ENCODE peak calls at places on chromosomes 6 and 20, in four cellular contexts. One of them, this sample, is unnamed.

GRCh38 chr6:144931172-144932035 is 646.3 kb downstream of the UTRN start:
- DNase-seq in body of pancreas: peak; percentile 71
- DNase-seq in RWPE2: no peak
- DNase-seq in transverse colon: peak; percentile 11
- DNase-seq in this sample: peak; percentile 54

GRCh38 chr6:98824163-98824906 is 10.0 kb upstream of the POU3F2 start:
- DNase-seq in body of pancreas: no peak
- DNase-seq in RWPE2: no peak
- DNase-seq in transverse colon: no peak
- DNase-seq in this sample: peak; percentile 28

GRCh38 chr20:31587545-31588389 is 17.3 kb upstream of the ID1 start:
- DNase-seq in transverse colon: peak; percentile 69
- DNase-seq in body of pancreas: peak; percentile 49
- DNase-seq in RWPE2: no peak
- DNase-seq in this sample: no peak

GRCh38 chr20:48771542-48771941 is 56.3 kb downstream of the PREX1 start:
- DNase-seq in transverse colon: no peak
- DNase-seq in body of pancreas: no peak
- DNase-seq in RWPE2: no peak
- DNase-seq in this sample: no peak

GRCh38 chr6:39339557-39340555 is 17.4 kb upstream of the KCNK16 start:
- DNase-seq in body of pancreas: peak; percentile 85
- DNase-seq in transverse colon: no peak
- DNase-seq in RWPE2: no peak
- DNase-seq in this sample: peak; percentile 70

GRCh38 chr6:130019796-130020105 is 1.4 kb downstream of the L3MBTL3 start:
- DNase-seq in transverse colon: no peak
- DNase-seq in body of pancreas: no peak
- DNase-seq in RWPE2: no peak
- DNase-seq in this sample: no peak

GRCh38 chr6:21914121-21914973 is 320.8 kb downstream of the SOX4 start:
- DNase-seq in RWPE2: no peak
- DNase-seq in transverse colon: peak; percentile 55
- DNase-seq in body of pancreas: peak; percentile 89
- DNase-seq in this sample: no peak

GRCh38 chr6:118705799-118706481 is 54.5 kb upstream of the CEP85L start:
- DNase-seq in transverse colon: peak; percentile 13
- DNase-seq in body of pancreas: no peak
- DNase-seq in RWPE2: no peak
- DNase-seq in this sample: no peak

GRCh38 chr20:55540486-55540885 is 464.8 kb downstream of the CBLN4 start:
- DNase-seq in RWPE2: no peak
- DNase-seq in body of pancreas: no peak
- DNase-seq in transverse colon: no peak
- DNase-seq in this sample: no peak

GRCh38 chr6:33410711-33411631 is at the start of gene PHF1:
- DNase-seq in RWPE2: no peak
- DNase-seq in body of pancreas: peak; percentile 81
- DNase-seq in transverse colon: peak; percentile 84
- DNase-seq in this sample: peak; percentile 88

GRCh38 chr6:150720774-150721233 is 121.1 kb downstream of the PLEKHG1 start:
- DNase-seq in transverse colon: no peak
- DNase-seq in RWPE2: no peak
- DNase-seq in body of pancreas: no peak
- DNase-seq in this sample: no peak

GRCh38 chr6:72623808-72624207 is 1.9 kb downstream of the KCNQ5 start:
- DNase-seq in RWPE2: no peak
- DNase-seq in body of pancreas: no peak
- DNase-seq in transverse colon: no peak
- DNase-seq in this sample: no peak

GRCh38 chr6:154874684-154875594 is 120.2 kb upstream of the TIAM2 start:
- DNase-seq in transverse colon: no peak
- DNase-seq in body of pancreas: no peak
- DNase-seq in RWPE2: no peak
- DNase-seq in this sample: no peak

GRCh38 chr6:147867827-147868226 is 359.3 kb downstream of the SAMD5 start:
- DNase-seq in body of pancreas: no peak
- DNase-seq in RWPE2: no peak
- DNase-seq in transverse colon: no peak
- DNase-seq in this sample: no peak

GRCh38 chr6:154276810-154277577 is 79.6 kb downstream of the IPCEF1 start:
- DNase-seq in transverse colon: no peak
- DNase-seq in body of pancreas: no peak
- DNase-seq in RWPE2: no peak
- DNase-seq in this sample: no peak

GRCh38 chr6:33727932-33728331 is 16.4 kb upstream of the UQCC2 start:
- DNase-seq in transverse colon: no peak
- DNase-seq in body of pancreas: peak; percentile 94
- DNase-seq in RWPE2: no peak
- DNase-seq in this sample: no peak

GRCh38 chr20:59141818-59142581 is 21.6 kb upstream of the ZNF831 start:
- DNase-seq in body of pancreas: no peak
- DNase-seq in RWPE2: peak; percentile 70
- DNase-seq in transverse colon: no peak
- DNase-seq in this sample: no peak

GRCh38 chr6:43428112-43428570 is 800 bp downstream of the ABCC10 start:
- DNase-seq in body of pancreas: no peak
- DNase-seq in RWPE2: no peak
- DNase-seq in transverse colon: no peak
- DNase-seq in this sample: no peak

GRCh38 chr20:5353624-5354496 is 37.1 kb upstream of the PROKR2 start:
- DNase-seq in transverse colon: no peak
- DNase-seq in RWPE2: no peak
- DNase-seq in body of pancreas: no peak
- DNase-seq in this sample: no peak

GRCh38 chr20:1897965-1898464 is 2.8 kb downstream of the SIRPA start:
- DNase-seq in RWPE2: no peak
- DNase-seq in transverse colon: peak; percentile 47
- DNase-seq in body of pancreas: no peak
- DNase-seq in this sample: no peak

GRCh38 chr6:158769696-158770446 is 49.3 kb downstream of the EZR start:
- DNase-seq in transverse colon: no peak
- DNase-seq in body of pancreas: no peak
- DNase-seq in RWPE2: no peak
- DNase-seq in this sample: no peak

GRCh38 chr6:136628996-136629395 is 78.8 kb upstream of the MAP7 start:
- DNase-seq in transverse colon: no peak
- DNase-seq in body of pancreas: no peak
- DNase-seq in RWPE2: no peak
- DNase-seq in this sample: no peak

GRCh38 chr6:151483968-151484367 is 9.8 kb upstream of the CCDC170 start:
- DNase-seq in RWPE2: no peak
- DNase-seq in transverse colon: no peak
- DNase-seq in body of pancreas: no peak
- DNase-seq in this sample: no peak

GRCh38 chr6:71602385-71602949 is 283.9 kb upstream of the RIMS1 start:
- DNase-seq in transverse colon: no peak
- DNase-seq in RWPE2: no peak
- DNase-seq in body of pancreas: no peak
- DNase-seq in this sample: no peak

GRCh38 chr20:20317195-20318113 is 50.5 kb upstream of the INSM1 start:
- DNase-seq in body of pancreas: no peak
- DNase-seq in transverse colon: peak; percentile 18
- DNase-seq in RWPE2: no peak
- DNase-seq in this sample: peak; percentile 52

GRCh38 chr20:41440882-41441281 is 74.3 kb upstream of the EMILIN3 start:
- DNase-seq in body of pancreas: no peak
- DNase-seq in RWPE2: no peak
- DNase-seq in transverse colon: no peak
- DNase-seq in this sample: no peak

GRCh38 chr20:1855113-1855512 is 40.1 kb upstream of the SIRPA start:
- DNase-seq in body of pancreas: no peak
- DNase-seq in transverse colon: no peak
- DNase-seq in RWPE2: no peak
- DNase-seq in this sample: no peak

GRCh38 chr6:4478098-4478497 is 298.1 kb upstream of the CDYL start:
- DNase-seq in RWPE2: no peak
- DNase-seq in transverse colon: no peak
- DNase-seq in body of pancreas: no peak
- DNase-seq in this sample: no peak

GRCh38 chr6:169199625-169200335 is 53.9 kb downstream of the THBS2 start:
- DNase-seq in RWPE2: no peak
- DNase-seq in transverse colon: no peak
- DNase-seq in body of pancreas: no peak
- DNase-seq in this sample: no peak

GRCh38 chr6:31901415-31901952 is 402 bp downstream of the ZBTB12 start:
- DNase-seq in RWPE2: no peak
- DNase-seq in transverse colon: peak; percentile 68
- DNase-seq in body of pancreas: peak; percentile 70
- DNase-seq in this sample: peak; percentile 78

GRCh38 chr6:113763883-113764282 is 93.3 kb upstream of the MARCKS start:
- DNase-seq in body of pancreas: no peak
- DNase-seq in transverse colon: no peak
- DNase-seq in RWPE2: peak; percentile 73
- DNase-seq in this sample: no peak

DNA sequence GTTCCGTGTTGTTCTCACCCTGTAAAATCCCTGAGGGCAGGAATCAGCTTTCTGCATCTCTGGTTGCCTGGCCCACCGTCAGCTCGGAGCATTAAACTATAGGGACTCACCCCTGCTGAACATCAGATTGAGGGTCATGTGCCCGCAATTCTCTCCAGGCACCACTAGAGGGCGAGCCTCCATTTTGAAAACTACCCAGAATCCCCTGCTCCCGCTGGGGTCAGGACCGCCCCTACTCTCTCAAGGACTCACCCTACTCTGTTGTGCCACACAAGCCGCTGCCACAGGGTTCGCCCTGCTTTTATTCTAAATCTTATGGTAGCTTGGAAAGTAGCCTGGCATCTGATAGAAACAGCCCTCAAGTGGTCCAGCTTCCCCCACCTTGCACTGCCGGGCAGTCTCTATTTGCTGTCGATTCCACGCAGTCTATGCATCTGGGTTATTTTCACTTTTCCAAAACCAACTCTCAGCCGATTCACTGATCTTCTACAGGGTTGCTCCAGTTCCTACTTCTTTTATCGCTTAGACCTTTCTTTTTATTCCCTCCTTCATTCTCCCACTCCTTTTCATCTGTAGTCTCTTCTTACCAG is 244.1 kb upstream of the QKI start:
- DNase-seq in body of pancreas: no peak
- DNase-seq in RWPE2: no peak
- DNase-seq in transverse colon: no peak
- DNase-seq in this sample: peak; percentile 29
- TF ChIP-seq CTCF in body of pancreas: peak; percentile 23
- TF ChIP-seq CTCF in RWPE2: peak; percentile 62
- TF ChIP-seq CTCF in transverse colon: peak; percentile 30
- TF ChIP-seq CTCF in this sample: peak; percentile 73

GRCh38 chr20:3755269-3755668 is 12.3 kb downstream of the ADISSP start:
- DNase-seq in RWPE2: no peak
- DNase-seq in transverse colon: no peak
- DNase-seq in body of pancreas: no peak
- DNase-seq in this sample: no peak
- H3K27ac ChIP-seq in RWPE2: no peak overlapping the region
- H3K27ac ChIP-seq in transverse colon: no peak overlapping the region
- H3K27ac ChIP-seq in body of pancreas: no peak overlapping the region
- H3K27ac ChIP-seq in this sample: no peak overlapping the region

DNA sequence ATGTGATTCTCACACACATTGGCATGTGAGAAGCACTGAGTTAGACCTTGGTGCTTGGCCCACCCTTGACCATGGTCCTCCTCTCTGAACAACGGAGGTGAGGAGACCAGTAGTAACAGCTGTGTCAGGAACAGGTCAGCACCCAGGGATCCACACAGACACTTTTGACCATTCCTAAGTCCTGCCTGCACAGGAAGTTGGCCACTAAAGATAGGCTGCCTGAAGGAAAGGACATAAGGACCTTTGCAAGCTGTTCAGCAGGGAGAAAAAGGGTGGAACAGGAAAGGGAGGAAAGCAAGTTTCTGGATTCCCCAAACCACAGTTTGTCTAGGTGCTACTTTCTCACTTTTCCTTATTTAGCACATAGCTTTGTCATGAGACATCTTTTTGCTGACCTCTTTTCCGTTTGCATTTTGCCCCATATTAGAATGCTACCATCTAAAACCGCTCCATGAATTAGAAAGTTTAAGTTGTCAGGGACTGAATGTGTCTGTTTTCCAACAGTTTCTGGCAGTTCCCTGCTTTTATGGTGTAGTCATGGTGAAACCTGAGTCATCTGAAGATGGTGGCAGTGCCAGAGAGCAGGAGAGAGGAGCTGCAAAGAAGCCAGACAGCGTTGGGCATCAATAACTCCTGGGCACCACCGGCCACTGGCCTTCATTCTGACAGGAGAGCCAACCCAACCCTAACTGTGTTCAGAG is 1.1 kb upstream of the CD109 start:
- DNase-seq in transverse colon: no peak
- DNase-seq in RWPE2: no peak
- DNase-seq in body of pancreas: no peak
- DNase-seq in this sample: no peak
- H3K4me3 ChIP-seq in transverse colon: no peak overlapping the region
- H3K4me3 ChIP-seq in RWPE2: peak overlapping the region; percentile 54
- H3K4me3 ChIP-seq in body of pancreas: no peak overlapping the region
- H3K4me3 ChIP-seq in this sample: no peak overlapping the region

GRCh38 chr20:38432292-38432691 is 2.8 kb downstream of the SNHG17 start:
- DNase-seq in transverse colon: no peak
- DNase-seq in body of pancreas: no peak
- DNase-seq in RWPE2: no peak
- DNase-seq in this sample: no peak

GRCh38 chr20:38435555-38435939 is 419 bp upstream of the SNHG17 start:
- DNase-seq in transverse colon: no peak
- DNase-seq in body of pancreas: no peak
- DNase-seq in RWPE2: no peak
- DNase-seq in this sample: no peak

GRCh38 chr20:38434310-38434741 is 802 bp downstream of the SNHG17 start:
- DNase-seq in RWPE2: no peak
- DNase-seq in body of pancreas: peak; percentile 26
- DNase-seq in transverse colon: no peak
- DNase-seq in this sample: peak; percentile 14

GRCh38 chr20:38433304-38433972 is 1.7 kb downstream of the SNHG17 start:
- DNase-seq in RWPE2: no peak
- DNase-seq in body of pancreas: no peak
- DNase-seq in transverse colon: no peak
- DNase-seq in this sample: no peak

DNA sequence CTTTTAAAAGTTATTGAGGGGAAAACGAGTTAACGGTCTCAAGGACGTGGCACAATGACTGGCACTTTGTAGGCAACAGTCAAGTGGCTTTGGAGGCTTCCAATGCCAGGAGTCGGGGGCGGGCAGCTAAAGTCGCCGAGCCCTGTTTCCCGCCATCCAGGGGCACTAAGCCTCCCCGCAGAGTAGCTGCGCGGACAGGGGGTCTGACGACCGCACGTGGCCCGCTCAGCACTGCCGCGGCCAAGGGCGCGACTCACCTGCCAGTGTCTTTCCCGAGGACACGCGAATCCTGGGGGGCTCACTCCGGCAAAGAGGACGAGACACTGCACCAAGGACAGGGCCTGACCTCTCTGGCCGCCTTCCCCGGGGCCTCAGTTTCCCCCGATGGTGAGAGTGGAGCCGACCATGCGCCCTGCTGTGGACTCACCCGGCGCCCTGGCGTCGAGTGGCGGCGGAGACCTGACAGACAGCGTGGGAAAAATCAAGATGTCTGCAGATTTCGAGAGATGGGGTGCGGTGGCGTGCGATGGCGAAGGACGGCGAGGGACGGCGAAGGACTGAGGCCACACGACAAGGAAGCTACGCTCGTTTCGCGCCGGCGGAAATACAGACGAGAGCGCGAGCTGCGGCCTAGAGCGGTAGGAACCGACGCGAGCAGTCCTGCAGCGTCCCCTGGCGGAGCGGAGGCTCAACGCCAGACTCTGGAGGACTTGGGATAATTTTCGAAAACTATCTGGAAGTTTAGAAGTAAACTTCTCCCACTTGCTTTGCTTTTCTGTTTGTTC is at the start of gene SNHG17:
- DNase-seq in RWPE2: peak; percentile 99
- DNase-seq in body of pancreas: peak; percentile 94
- DNase-seq in transverse colon: peak; percentile 93
- DNase-seq in this sample: peak; percentile 85
- TF ChIP-seq CTCF in RWPE2: peak; percentile 100
- TF ChIP-seq CTCF in body of pancreas: peak; percentile 100
- TF ChIP-seq CTCF in transverse colon: peak; percentile 99
- TF ChIP-seq CTCF in this sample: peak; percentile 99